ENCODE peak calls at places on chromosomes 6 and 20, in seven cellular contexts. O, Y, Q, E, L, B and I are unnamed samples.

GRCh38 chr20:697826-698225 is 22.2 kb upstream of the SCRT2 start:
- DNase-seq in Y (no peak), E (no peak), O (no peak), Q (no peak), L (no peak), B (no peak), I (no peak)

GRCh38 chr6:26576929-26577719 is 19.6 kb upstream of the ABT1 start:
- DNase-seq in O (peak; percentile 79), B (peak; percentile 74), E (peak; percentile 93), Y (peak; percentile 63), Q (peak; percentile 88), L (peak; percentile 59), I (peak; percentile 88)

GRCh38 chr6:99282479-99283062 is 66.9 kb downstream of the FAXC start:
- DNase-seq in E (peak; percentile 16), Q (no peak), Y (no peak), L (peak; percentile 37), B (peak; percentile 3), O (no peak), I (peak; percentile 30)

GRCh38 chr6:42372699-42373098 is 79.0 kb downstream of the TRERF1 start:
- DNase-seq in Y (no peak), L (no peak), O (no peak), B (no peak), Q (no peak), E (no peak), I (no peak)

GRCh38 chr6:51678905-51679620 is 408.4 kb downstream of the PKHD1 start:
- DNase-seq in O (no peak), E (no peak), B (no peak), Y (no peak), Q (no peak), L (no peak), I (no peak)

GRCh38 chr6:41161380-41161779 is 1.5 kb downstream of the TREM2 start:
- DNase-seq in L (peak; percentile 66), Q (no peak), O (no peak), Y (no peak), E (no peak), B (no peak), I (no peak)

GRCh38 chr6:142485256-142485655 is 183.4 kb downstream of the ADGRG6 start:
- DNase-seq in B (peak; percentile 26), O (no peak), Y (no peak), Q (no peak), L (no peak), E (no peak), I (peak; percentile 76)

GRCh38 chr6:44053106-44053756 is 74.0 kb downstream of the MRPL14 start:
- DNase-seq in O (no peak), L (no peak), Y (no peak), E (no peak), Q (no peak), B (no peak), I (no peak)

GRCh38 chr20:42652261-42652660 is 537.4 kb downstream of the PTPRT start:
- DNase-seq in Q (no peak), E (peak; percentile 8), L (no peak), Y (no peak), B (no peak), O (no peak), I (no peak)

GRCh38 chr6:128025478-128025877 is 124.6 kb upstream of the THEMIS start:
- DNase-seq in E (peak; percentile 19), L (no peak), Q (no peak), O (no peak), Y (no peak), B (no peak), I (no peak)

GRCh38 chr20:41038149-41038877 is 9.7 kb downstream of the TOP1 start:
- DNase-seq in L (no peak), O (no peak), Y (no peak), B (no peak), Q (no peak), E (no peak), I (no peak)

GRCh38 chr6:79947191-79948173 is at the start of gene ELOVL4:
- DNase-seq in L (peak; percentile 24), B (peak; percentile 78), O (peak; percentile 96), Q (peak; percentile 79), E (peak; percentile 91), Y (peak; percentile 76), I (peak; percentile 74)

GRCh38 chr20:62352402-62353288 is 14.5 kb downstream of the LAMA5 start:
- DNase-seq in E (no peak), Q (no peak), O (no peak), B (no peak), Y (no peak), L (no peak), I (no peak)

GRCh38 chr20:9583151-9583550 is 68.8 kb downstream of the LAMP5 start:
- DNase-seq in E (no peak), Y (no peak), L (no peak), B (no peak), O (no peak), Q (no peak), I (no peak)

GRCh38 chr20:61536671-61537070 is 284.6 kb downstream of the CDH4 start:
- DNase-seq in E (no peak), Q (no peak), O (no peak), B (no peak), Y (no peak), L (no peak), I (no peak)

GRCh38 chr6:47248446-47248845 is 61.3 kb downstream of the TNFRSF21 start:
- DNase-seq in L (no peak), Y (no peak), B (no peak), E (no peak), Q (no peak), O (no peak), I (no peak)

GRCh38 chr20:24658920-24659660 is 189.7 kb downstream of the SYNDIG1 start:
- DNase-seq in B (no peak), O (no peak), Y (no peak), Q (no peak), L (no peak), E (no peak), I (no peak)

GRCh38 chr20:1664911-1665310 is 7.3 kb upstream of the SIRPG start:
- DNase-seq in E (no peak), Q (no peak), O (no peak), B (no peak), Y (no peak), L (no peak), I (no peak)

GRCh38 chr20:17759449-17759848 is 59.7 kb downstream of the BANF2 start:
- DNase-seq in Y (no peak), O (no peak), E (no peak), B (peak; percentile 60), L (no peak), Q (no peak), I (no peak)

GRCh38 chr6:72363844-72364740 is 257.8 kb upstream of the KCNQ5 start:
- DNase-seq in E (peak; percentile 52), Q (no peak), B (peak; percentile 72), O (no peak), Y (no peak), L (no peak), I (peak; percentile 97)

GRCh38 chr6:162056745-162057144 is 670.8 kb downstream of the PRKN start:
- DNase-seq in O (peak; percentile 69), B (peak; percentile 38), Q (peak; percentile 33), E (peak; percentile 81), Y (no peak), L (peak; percentile 5), I (no peak)

GRCh38 chr6:71602385-71602949 is 283.9 kb upstream of the RIMS1 start:
- DNase-seq in B (no peak), Y (no peak), L (peak; percentile 47), Q (no peak), E (no peak), O (no peak), I (peak; percentile 62)

DNA sequence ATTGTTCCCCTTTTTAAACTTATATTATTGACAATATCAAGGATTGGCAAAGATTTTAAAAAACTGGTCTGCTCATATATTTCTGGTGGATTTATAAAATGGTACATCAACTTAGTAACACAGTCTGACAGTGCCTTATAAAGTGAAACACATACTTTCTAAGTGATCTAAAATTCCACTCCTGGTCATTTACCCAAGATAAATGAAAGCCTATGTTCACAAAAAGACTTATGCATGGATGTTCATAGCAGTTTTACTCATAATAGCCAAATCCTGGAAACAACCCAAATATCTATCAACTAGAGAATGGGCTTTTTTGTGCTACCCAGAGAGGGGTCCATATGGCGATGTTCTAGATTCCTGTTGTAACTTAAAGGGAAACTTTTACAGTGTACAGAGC is 222.4 kb upstream of the FAM83B start:
- DNase-seq in E (no peak), Q (no peak), B (no peak), Y (no peak), O (no peak), L (no peak), I (no peak)
- H4K8ac ChIP-seq in E (no peak overlapping the region), Q (no peak overlapping the region), B (no peak overlapping the region), Y (no peak overlapping the region), O (no peak overlapping the region), L (no peak overlapping the region), I (no peak overlapping the region)

GRCh38 chr6:40152196-40152595 is 217.9 kb upstream of the MOCS1 start:
- DNase-seq in L (peak; percentile 92), O (no peak), Y (no peak), B (no peak), E (no peak), Q (no peak), I (no peak)
- H2BK5ac ChIP-seq in L (no peak overlapping the region), O (no peak overlapping the region), Y (no peak overlapping the region), B (no peak overlapping the region), E (no peak overlapping the region), Q (no peak overlapping the region), I (no peak overlapping the region)

DNA sequence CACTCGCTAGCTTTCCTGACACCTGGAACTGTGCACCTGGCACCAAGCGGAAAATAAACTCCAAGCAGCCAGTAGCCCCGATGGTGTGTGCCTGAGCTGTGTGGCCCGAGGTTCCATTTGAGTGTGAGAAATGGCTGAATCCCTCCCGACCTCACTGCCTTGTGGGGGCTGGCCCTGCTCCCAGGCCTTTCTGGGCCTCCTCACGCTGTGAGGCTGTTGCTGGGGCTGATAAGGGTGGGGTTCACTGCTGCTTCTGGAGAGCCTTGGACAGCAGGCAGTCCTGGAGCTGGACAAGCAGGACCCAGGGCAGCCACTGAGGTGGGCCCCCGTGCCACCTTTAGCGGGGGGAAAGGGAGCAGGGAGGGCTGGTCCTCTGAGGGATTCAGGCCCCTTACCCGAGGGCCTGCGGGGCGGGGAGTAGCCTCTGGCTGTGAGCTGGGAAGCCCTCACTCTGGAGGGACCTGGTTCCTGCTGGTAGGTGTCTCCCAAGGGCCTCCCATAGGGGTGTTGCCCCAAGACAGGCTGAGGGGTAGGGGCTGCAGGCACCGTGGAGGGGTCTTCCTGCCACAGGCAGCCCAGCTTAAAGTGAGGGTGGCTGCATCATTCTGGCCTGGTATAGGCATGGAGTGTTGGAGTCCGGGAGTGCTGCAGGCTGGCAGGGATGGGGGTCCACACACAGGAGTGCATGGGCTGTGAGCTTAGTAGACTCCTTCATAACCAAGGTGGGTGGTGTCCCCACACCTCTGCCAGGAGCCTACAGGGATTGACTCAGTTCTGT is 1.7 kb downstream of the PPDPF start:
- DNase-seq in Q (no peak), Y (no peak), B (no peak), E (no peak), O (no peak), L (no peak), I (no peak)
- H4K8ac ChIP-seq in Q (peak overlapping the region; percentile 65), Y (no peak overlapping the region), B (no peak overlapping the region), E (no peak overlapping the region), O (no peak overlapping the region), L (no peak overlapping the region), I (no peak overlapping the region)

DNA sequence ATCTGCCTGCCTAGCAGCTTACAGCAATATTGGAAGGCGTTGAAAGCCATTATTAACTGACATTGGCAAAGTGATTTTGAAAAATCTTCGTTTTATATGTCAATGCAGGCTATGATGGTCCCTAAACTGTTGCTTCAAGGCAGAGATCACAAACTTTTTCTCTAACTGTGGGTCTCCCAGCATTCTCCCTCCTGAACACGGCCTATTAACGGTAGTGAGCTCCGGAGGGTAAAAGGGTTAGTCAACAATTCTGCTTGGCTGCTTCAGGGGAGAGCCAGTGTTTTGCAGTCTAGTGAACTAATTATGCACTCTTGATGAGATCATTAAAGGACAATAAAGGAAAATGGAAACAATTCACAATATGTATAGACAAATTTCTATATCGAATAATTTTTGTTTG is 261.8 kb upstream of the QKI start:
- DNase-seq in B (no peak), O (no peak), E (no peak), Y (no peak), Q (no peak), L (no peak), I (no peak)
- H2BK5ac ChIP-seq in B (no peak overlapping the region), O (no peak overlapping the region), E (no peak overlapping the region), Y (no peak overlapping the region), Q (no peak overlapping the region), L (no peak overlapping the region), I (no peak overlapping the region)